ENCODE peak calls at places on chromosomes 4 and X, in four cellular contexts. E, R, A and U are unnamed samples. For H3K27me3 and H3K4me1, the result is how much of the 10 kb centered on the place peaks cover.

GRCh38 chrX:153395613-153396319 is 5.4 kb downstream of the PNMA6E start:
- DNase-seq in E (no peak), A (no peak), R (no peak), U (no peak)

GRCh38 chr4:147160908-147161513 is 215.3 kb upstream of the TTC29 start:
- DNase-seq in E (no peak), R (no peak), A (peak), U (no peak)

GRCh38 chr4:184792950-184793555 is 32.7 kb downstream of the ACSL1 start:
- DNase-seq in A (peak), R (peak), E (no peak), U (peak)

GRCh38 chr4:122346036-122346435 is 32.8 kb upstream of the ADAD1 start:
- DNase-seq in A (no peak), E (no peak), R (no peak), U (no peak)

GRCh38 chr4:111806331-111806730 is 338.9 kb upstream of the FAM241A start:
- DNase-seq in R (no peak), E (no peak), A (peak), U (no peak)

GRCh38 chr4:74638001-74638400 is 156.3 kb downstream of the BTC start:
- DNase-seq in R (no peak), E (no peak), A (no peak), U (no peak)

GRCh38 chrX:12988797-12989196 is 13.9 kb downstream of the TMSB4X start:
- DNase-seq in A (peak), E (peak), R (no peak), U (no peak)

GRCh38 chr4:155672342-155672741 is 5.7 kb downstream of the GUCY1A1 start:
- DNase-seq in E (no peak), R (no peak), A (no peak), U (no peak)

GRCh38 chr4:128247906-128248305 is 39.7 kb downstream of the PGRMC2 start:
- DNase-seq in E (no peak), R (no peak), A (no peak), U (no peak)

GRCh38 chr4:170005472-170005871 is 20.7 kb downstream of the MFAP3L start:
- DNase-seq in E (no peak), A (no peak), R (no peak), U (no peak)

GRCh38 chr4:144507309-144508101 is 138.5 kb upstream of the HHIP start:
- DNase-seq in R (no peak), A (no peak), E (no peak), U (no peak)

DNA sequence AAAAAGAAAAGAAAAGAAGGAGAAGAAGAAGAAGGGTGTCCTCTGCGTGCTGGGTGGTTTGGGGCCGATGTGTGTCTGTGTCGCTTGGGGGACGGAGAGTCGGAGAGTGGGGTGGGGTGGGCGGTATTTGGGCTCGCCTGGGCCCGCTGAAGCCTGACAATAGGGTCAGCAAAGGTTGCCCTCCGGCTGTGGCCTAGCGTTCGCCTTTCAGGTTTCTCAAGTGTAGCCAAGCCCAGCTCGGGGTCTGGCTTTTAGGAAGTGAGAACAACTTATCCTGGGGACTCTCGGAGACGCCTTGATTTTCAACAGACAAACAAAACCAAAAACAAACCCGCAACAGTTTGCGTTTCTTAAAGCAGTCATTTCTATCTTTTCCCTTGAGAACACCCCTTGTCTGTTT is 4.1 kb upstream of the SOX3 start:
- DNase-seq in E (no peak), R (no peak), A (no peak), U (no peak)
- H3K27me3 ChIP-seq in E (under half), R (under half), A (under half), U (half or more)

DNA sequence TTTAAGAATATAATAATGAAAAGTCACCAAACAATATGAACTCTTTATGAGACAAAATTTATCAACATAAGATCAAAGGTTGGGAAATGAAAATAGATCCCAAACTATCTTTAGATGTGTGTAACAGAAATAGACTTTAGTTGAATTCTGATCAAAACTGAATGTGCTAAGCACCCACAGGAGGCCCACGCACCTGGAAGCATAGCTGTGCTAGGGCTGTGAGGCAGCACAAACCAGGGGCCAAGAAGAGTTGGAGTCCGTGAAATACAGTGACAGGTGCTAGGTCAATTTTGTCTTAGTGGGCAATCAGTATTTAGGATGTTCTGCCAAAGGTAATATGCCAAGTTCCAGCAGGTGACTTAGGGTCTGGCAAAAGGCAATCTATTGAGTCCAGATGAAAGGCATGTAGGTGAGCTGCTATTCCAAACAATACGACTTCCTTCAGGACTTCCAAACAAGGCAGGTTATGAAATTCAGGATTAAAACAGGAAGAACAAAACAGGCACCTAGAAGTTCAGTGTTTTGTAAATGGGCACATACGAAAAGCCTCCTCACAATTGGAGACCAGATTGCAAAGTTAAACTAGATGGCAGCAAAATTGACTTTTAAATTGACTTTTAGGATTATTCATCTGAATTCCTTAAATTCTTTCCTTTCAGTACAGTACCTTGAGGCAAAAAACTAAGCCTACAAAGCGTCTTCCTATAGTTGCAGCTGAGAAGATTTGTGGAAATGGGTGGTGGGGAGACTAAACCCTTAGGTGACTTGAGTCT is 4.7 kb upstream of the PCDH18 start:
- DNase-seq in E (no peak), R (no peak), A (no peak), U (no peak)
- H3K4me1 ChIP-seq in E (under half), R (under half), A (under half), U (under half)

DNA sequence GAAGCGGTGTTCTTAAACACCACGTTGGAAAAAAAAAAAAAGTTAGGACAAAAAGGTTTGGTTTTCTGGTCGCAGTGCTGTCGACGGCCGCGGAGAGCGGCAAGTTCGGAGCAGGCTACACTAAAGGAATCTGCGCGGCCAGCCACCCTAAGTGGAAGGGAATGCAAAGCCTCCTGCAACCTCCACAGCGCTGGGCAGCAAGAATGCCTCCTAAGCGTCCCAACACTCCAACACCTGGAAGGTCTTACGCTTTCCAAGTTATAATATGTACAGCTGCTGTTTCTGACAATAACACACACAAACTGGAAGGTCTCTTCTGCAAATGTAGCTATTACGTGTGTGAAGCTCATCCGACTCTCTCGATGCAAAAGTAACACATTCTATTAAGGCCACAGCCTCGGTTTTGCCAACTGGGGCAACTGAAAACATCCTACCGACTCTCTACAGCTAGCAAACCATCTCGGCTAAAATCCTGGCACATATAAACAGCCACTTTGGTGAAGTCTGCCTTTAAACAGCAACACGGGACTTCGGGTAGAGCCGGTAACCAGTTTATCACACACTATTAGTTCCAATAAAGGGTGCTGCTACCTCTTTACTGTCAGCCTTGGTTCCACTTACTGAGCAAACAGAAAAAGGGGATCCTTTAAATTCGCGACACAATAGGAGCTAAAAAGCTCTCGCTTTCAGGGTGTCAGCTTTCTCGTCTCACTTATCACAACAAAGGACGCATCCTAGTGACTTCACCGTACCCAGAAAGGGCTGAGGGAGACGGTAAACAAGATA is 900 bp downstream of the SMIM14 start:
- DNase-seq in R (peak), E (peak), A (peak), U (no peak)
- H3K27ac ChIP-seq in R (peak), E (peak), A (peak), U (peak)

GRCh38 chrX:120823554-120823953 is 52.1 kb downstream of the CT47B1 start:
- DNase-seq in R (no peak), E (no peak), A (no peak), U (no peak)

GRCh38 chrX:120819126-120819525 is 56.5 kb downstream of the CT47B1 start:
- DNase-seq in A (no peak), R (no peak), E (no peak), U (no peak)

GRCh38 chrX:120824021-120824420 is 51.6 kb downstream of the CT47B1 start:
- DNase-seq in E (no peak), A (no peak), R (no peak), U (no peak)
- H3K27me3 ChIP-seq in E (under half), A (under half), R (under half), U (under half)

GRCh38 chr4:151284534-151285245 is 7.7 kb downstream of the PRSS48 start:
- DNase-seq in R (no peak), E (no peak), A (no peak), U (no peak)
- H3K4me1 ChIP-seq in R (under half), E (under half), A (under half), U (under half)